ENCODE peak calls at places on chromosomes 3 and 15, in nine cellular contexts. One of them, this sample, is unnamed.

GRCh38 chr3:142270407-142270806 is 45.0 kb upstream of the GK5 start:
- DNase-seq in AG08396: no peak
- DNase-seq in activated T-cell treated with anti-CD3 and anti-CD28 coated beads for 1 hour: no peak
- DNase-seq in substantia nigra: no peak
- DNase-seq in KBM-7: no peak
- DNase-seq in SW480: no peak
- DNase-seq in activated CD4-positive, alpha-beta T cell treated with anti-CD3 and anti-CD28 coated beads, Interleukin-2, amount 10 ng/mL, durations not matched to agents 7 days and 5 days: peak
- DNase-seq in fibroblast of the conjunctiva: no peak
- DNase-seq in hypothalamus: no peak
- DNase-seq in this sample: peak

GRCh38 chr3:197750396-197750831 is 731 bp downstream of the FYTTD1 start:
- DNase-seq in AG08396: peak
- DNase-seq in activated T-cell treated with anti-CD3 and anti-CD28 coated beads for 1 hour: peak
- DNase-seq in substantia nigra: no peak
- DNase-seq in KBM-7: peak
- DNase-seq in SW480: peak
- DNase-seq in activated CD4-positive, alpha-beta T cell treated with anti-CD3 and anti-CD28 coated beads, Interleukin-2, amount 10 ng/mL, durations not matched to agents 7 days and 5 days: peak
- DNase-seq in fibroblast of the conjunctiva: peak
- DNase-seq in hypothalamus: peak
- DNase-seq in this sample: peak

GRCh38 chr3:13877911-13878710 is 1.8 kb downstream of the WNT7A start:
- DNase-seq in AG08396: no peak
- DNase-seq in activated T-cell treated with anti-CD3 and anti-CD28 coated beads for 1 hour: no peak
- DNase-seq in substantia nigra: no peak
- DNase-seq in KBM-7: no peak
- DNase-seq in SW480: no peak
- DNase-seq in activated CD4-positive, alpha-beta T cell treated with anti-CD3 and anti-CD28 coated beads, Interleukin-2, amount 10 ng/mL, durations not matched to agents 7 days and 5 days: no peak
- DNase-seq in fibroblast of the conjunctiva: no peak
- DNase-seq in hypothalamus: no peak
- DNase-seq in this sample: no peak

GRCh38 chr3:104831076-104831475 is 535.6 kb upstream of the ALCAM start:
- DNase-seq in AG08396: no peak
- DNase-seq in activated T-cell treated with anti-CD3 and anti-CD28 coated beads for 1 hour: no peak
- DNase-seq in substantia nigra: no peak
- DNase-seq in KBM-7: no peak
- DNase-seq in SW480: no peak
- DNase-seq in activated CD4-positive, alpha-beta T cell treated with anti-CD3 and anti-CD28 coated beads, Interleukin-2, amount 10 ng/mL, durations not matched to agents 7 days and 5 days: no peak
- DNase-seq in fibroblast of the conjunctiva: no peak
- DNase-seq in hypothalamus: no peak
- DNase-seq in this sample: no peak

GRCh38 chr15:75868019-75868418 is 24.8 kb downstream of the UBE2Q2 start:
- DNase-seq in AG08396: no peak
- DNase-seq in activated T-cell treated with anti-CD3 and anti-CD28 coated beads for 1 hour: no peak
- DNase-seq in substantia nigra: no peak
- DNase-seq in KBM-7: no peak
- DNase-seq in SW480: no peak
- DNase-seq in activated CD4-positive, alpha-beta T cell treated with anti-CD3 and anti-CD28 coated beads, Interleukin-2, amount 10 ng/mL, durations not matched to agents 7 days and 5 days: no peak
- DNase-seq in fibroblast of the conjunctiva: no peak
- DNase-seq in hypothalamus: no peak
- DNase-seq in this sample: no peak

GRCh38 chr3:189389346-189389745 is 217.6 kb downstream of the TPRG1 start:
- DNase-seq in AG08396: no peak
- DNase-seq in activated T-cell treated with anti-CD3 and anti-CD28 coated beads for 1 hour: no peak
- DNase-seq in substantia nigra: no peak
- DNase-seq in KBM-7: no peak
- DNase-seq in SW480: no peak
- DNase-seq in activated CD4-positive, alpha-beta T cell treated with anti-CD3 and anti-CD28 coated beads, Interleukin-2, amount 10 ng/mL, durations not matched to agents 7 days and 5 days: no peak
- DNase-seq in fibroblast of the conjunctiva: no peak
- DNase-seq in hypothalamus: no peak
- DNase-seq in this sample: no peak

GRCh38 chr15:37789881-37790280 is 144.6 kb upstream of the TMCO5A start:
- DNase-seq in AG08396: peak
- DNase-seq in activated T-cell treated with anti-CD3 and anti-CD28 coated beads for 1 hour: no peak
- DNase-seq in substantia nigra: no peak
- DNase-seq in KBM-7: no peak
- DNase-seq in SW480: no peak
- DNase-seq in activated CD4-positive, alpha-beta T cell treated with anti-CD3 and anti-CD28 coated beads, Interleukin-2, amount 10 ng/mL, durations not matched to agents 7 days and 5 days: no peak
- DNase-seq in fibroblast of the conjunctiva: peak
- DNase-seq in hypothalamus: no peak
- DNase-seq in this sample: no peak

GRCh38 chr3:184423567-184423966 is 43.7 kb downstream of the CHRD start:
- DNase-seq in AG08396: no peak
- DNase-seq in activated T-cell treated with anti-CD3 and anti-CD28 coated beads for 1 hour: no peak
- DNase-seq in substantia nigra: no peak
- DNase-seq in KBM-7: no peak
- DNase-seq in SW480: no peak
- DNase-seq in activated CD4-positive, alpha-beta T cell treated with anti-CD3 and anti-CD28 coated beads, Interleukin-2, amount 10 ng/mL, durations not matched to agents 7 days and 5 days: no peak
- DNase-seq in fibroblast of the conjunctiva: no peak
- DNase-seq in hypothalamus: no peak
- DNase-seq in this sample: no peak

GRCh38 chr3:73511555-73511954 is 113.2 kb downstream of the PDZRN3 start:
- DNase-seq in AG08396: no peak
- DNase-seq in activated T-cell treated with anti-CD3 and anti-CD28 coated beads for 1 hour: no peak
- DNase-seq in substantia nigra: peak
- DNase-seq in KBM-7: no peak
- DNase-seq in SW480: no peak
- DNase-seq in activated CD4-positive, alpha-beta T cell treated with anti-CD3 and anti-CD28 coated beads, Interleukin-2, amount 10 ng/mL, durations not matched to agents 7 days and 5 days: no peak
- DNase-seq in fibroblast of the conjunctiva: no peak
- DNase-seq in hypothalamus: peak
- DNase-seq in this sample: no peak

GRCh38 chr3:114597012-114597411 is 303.2 kb downstream of the TIGIT start:
- DNase-seq in AG08396: no peak
- DNase-seq in activated T-cell treated with anti-CD3 and anti-CD28 coated beads for 1 hour: no peak
- DNase-seq in substantia nigra: no peak
- DNase-seq in KBM-7: no peak
- DNase-seq in SW480: no peak
- DNase-seq in activated CD4-positive, alpha-beta T cell treated with anti-CD3 and anti-CD28 coated beads, Interleukin-2, amount 10 ng/mL, durations not matched to agents 7 days and 5 days: no peak
- DNase-seq in fibroblast of the conjunctiva: no peak
- DNase-seq in hypothalamus: no peak
- DNase-seq in this sample: no peak

GRCh38 chr3:139830817-139831216 is 104.2 kb upstream of the CLSTN2 start:
- DNase-seq in AG08396: no peak
- DNase-seq in activated T-cell treated with anti-CD3 and anti-CD28 coated beads for 1 hour: no peak
- DNase-seq in substantia nigra: no peak
- DNase-seq in KBM-7: no peak
- DNase-seq in SW480: no peak
- DNase-seq in activated CD4-positive, alpha-beta T cell treated with anti-CD3 and anti-CD28 coated beads, Interleukin-2, amount 10 ng/mL, durations not matched to agents 7 days and 5 days: no peak
- DNase-seq in fibroblast of the conjunctiva: no peak
- DNase-seq in hypothalamus: no peak
- DNase-seq in this sample: no peak

GRCh38 chr15:51752918-51753317 is 1.5 kb downstream of the TMOD2 start:
- DNase-seq in AG08396: no peak
- DNase-seq in activated T-cell treated with anti-CD3 and anti-CD28 coated beads for 1 hour: no peak
- DNase-seq in substantia nigra: no peak
- DNase-seq in KBM-7: no peak
- DNase-seq in SW480: no peak
- DNase-seq in activated CD4-positive, alpha-beta T cell treated with anti-CD3 and anti-CD28 coated beads, Interleukin-2, amount 10 ng/mL, durations not matched to agents 7 days and 5 days: no peak
- DNase-seq in fibroblast of the conjunctiva: no peak
- DNase-seq in hypothalamus: no peak
- DNase-seq in this sample: no peak

GRCh38 chr3:140580746-140581145 is 97.1 kb upstream of the TRIM42 start:
- DNase-seq in AG08396: no peak
- DNase-seq in activated T-cell treated with anti-CD3 and anti-CD28 coated beads for 1 hour: no peak
- DNase-seq in substantia nigra: no peak
- DNase-seq in KBM-7: no peak
- DNase-seq in SW480: no peak
- DNase-seq in activated CD4-positive, alpha-beta T cell treated with anti-CD3 and anti-CD28 coated beads, Interleukin-2, amount 10 ng/mL, durations not matched to agents 7 days and 5 days: no peak
- DNase-seq in fibroblast of the conjunctiva: no peak
- DNase-seq in hypothalamus: no peak
- DNase-seq in this sample: no peak

GRCh38 chr15:63436872-63437375 is 55.3 kb upstream of the CA12 start:
- DNase-seq in AG08396: peak
- DNase-seq in activated T-cell treated with anti-CD3 and anti-CD28 coated beads for 1 hour: peak
- DNase-seq in substantia nigra: no peak
- DNase-seq in KBM-7: peak
- DNase-seq in SW480: peak
- DNase-seq in activated CD4-positive, alpha-beta T cell treated with anti-CD3 and anti-CD28 coated beads, Interleukin-2, amount 10 ng/mL, durations not matched to agents 7 days and 5 days: peak
- DNase-seq in fibroblast of the conjunctiva: peak
- DNase-seq in hypothalamus: peak
- DNase-seq in this sample: peak

GRCh38 chr3:141055136-141055535 is 4.0 kb downstream of the SPSB4 start:
- DNase-seq in AG08396: no peak
- DNase-seq in activated T-cell treated with anti-CD3 and anti-CD28 coated beads for 1 hour: no peak
- DNase-seq in substantia nigra: no peak
- DNase-seq in KBM-7: no peak
- DNase-seq in SW480: no peak
- DNase-seq in activated CD4-positive, alpha-beta T cell treated with anti-CD3 and anti-CD28 coated beads, Interleukin-2, amount 10 ng/mL, durations not matched to agents 7 days and 5 days: no peak
- DNase-seq in fibroblast of the conjunctiva: no peak
- DNase-seq in hypothalamus: no peak
- DNase-seq in this sample: peak

GRCh38 chr3:94500146-94500545 is 437.3 kb downstream of the NSUN3 start:
- DNase-seq in AG08396: no peak
- DNase-seq in activated T-cell treated with anti-CD3 and anti-CD28 coated beads for 1 hour: no peak
- DNase-seq in substantia nigra: no peak
- DNase-seq in KBM-7: no peak
- DNase-seq in SW480: no peak
- DNase-seq in activated CD4-positive, alpha-beta T cell treated with anti-CD3 and anti-CD28 coated beads, Interleukin-2, amount 10 ng/mL, durations not matched to agents 7 days and 5 days: no peak
- DNase-seq in fibroblast of the conjunctiva: no peak
- DNase-seq in hypothalamus: no peak
- DNase-seq in this sample: no peak

GRCh38 chr3:34864011-34864410 is 775.3 kb upstream of the ARPP21 start:
- DNase-seq in AG08396: no peak
- DNase-seq in activated T-cell treated with anti-CD3 and anti-CD28 coated beads for 1 hour: no peak
- DNase-seq in substantia nigra: no peak
- DNase-seq in KBM-7: no peak
- DNase-seq in SW480: no peak
- DNase-seq in activated CD4-positive, alpha-beta T cell treated with anti-CD3 and anti-CD28 coated beads, Interleukin-2, amount 10 ng/mL, durations not matched to agents 7 days and 5 days: no peak
- DNase-seq in fibroblast of the conjunctiva: no peak
- DNase-seq in hypothalamus: no peak
- DNase-seq in this sample: no peak

GRCh38 chr15:74579001-74579400 is 36.6 kb upstream of the CLK3 start:
- DNase-seq in AG08396: no peak
- DNase-seq in activated T-cell treated with anti-CD3 and anti-CD28 coated beads for 1 hour: no peak
- DNase-seq in substantia nigra: no peak
- DNase-seq in KBM-7: no peak
- DNase-seq in SW480: no peak
- DNase-seq in activated CD4-positive, alpha-beta T cell treated with anti-CD3 and anti-CD28 coated beads, Interleukin-2, amount 10 ng/mL, durations not matched to agents 7 days and 5 days: no peak
- DNase-seq in fibroblast of the conjunctiva: no peak
- DNase-seq in hypothalamus: no peak
- DNase-seq in this sample: no peak

GRCh38 chr3:136818191-136818850 is 605 bp upstream of the SLC35G2 start:
- DNase-seq in AG08396: peak
- DNase-seq in activated T-cell treated with anti-CD3 and anti-CD28 coated beads for 1 hour: no peak
- DNase-seq in substantia nigra: no peak
- DNase-seq in KBM-7: peak
- DNase-seq in SW480: peak
- DNase-seq in activated CD4-positive, alpha-beta T cell treated with anti-CD3 and anti-CD28 coated beads, Interleukin-2, amount 10 ng/mL, durations not matched to agents 7 days and 5 days: no peak
- DNase-seq in fibroblast of the conjunctiva: peak
- DNase-seq in hypothalamus: peak
- DNase-seq in this sample: no peak

GRCh38 chr3:28726840-28727239 is 378.2 kb upstream of the AZI2 start:
- DNase-seq in AG08396: peak
- DNase-seq in activated T-cell treated with anti-CD3 and anti-CD28 coated beads for 1 hour: no peak
- DNase-seq in substantia nigra: no peak
- DNase-seq in KBM-7: peak
- DNase-seq in SW480: peak
- DNase-seq in activated CD4-positive, alpha-beta T cell treated with anti-CD3 and anti-CD28 coated beads, Interleukin-2, amount 10 ng/mL, durations not matched to agents 7 days and 5 days: no peak
- DNase-seq in fibroblast of the conjunctiva: peak
- DNase-seq in hypothalamus: no peak
- DNase-seq in this sample: no peak